ENCODE peak calls at places on chromosomes 3 and 15, in eight cellular contexts. V is EL; S is posterior cingulate gyrus; R is NCI-H1105; M is C1 segment of cervical spinal cord; G is HFFc6; Y is GM13976; B is activated CD4-positive, alpha-beta T cell treated with anti-CD3 and anti-CD28 coated beads, Interleukin-2, amount 50 U/mL, for 1 hour. P is an unnamed sample.

GRCh38 chr3:193702967-193703366 is 110.0 kb downstream of the OPA1 start:
- DNase-seq in V (peak), S (no peak), R (no peak), M (no peak), G (no peak), Y (no peak), B (no peak), P (no peak)

GRCh38 chr3:197749315-197749600 is 425 bp upstream of the FYTTD1 start:
- DNase-seq in V (peak), S (no peak), R (peak), M (no peak), G (peak), Y (peak), B (peak), P (no peak)

GRCh38 chr3:195148553-195148952 is 122.4 kb downstream of the XXYLT1 start:
- DNase-seq in V (no peak), S (no peak), R (no peak), M (no peak), G (no peak), Y (no peak), B (no peak), P (no peak)

GRCh38 chr3:58708116-58708791 is 41.7 kb upstream of the FAM3D start:
- DNase-seq in V (no peak), S (no peak), R (no peak), M (no peak), G (no peak), Y (no peak), B (no peak), P (no peak)

GRCh38 chr3:43102773-43103480 is 3.0 kb downstream of the POMGNT2 start:
- DNase-seq in V (no peak), S (no peak), R (no peak), M (no peak), G (no peak), Y (no peak), B (no peak), P (no peak)

GRCh38 chr3:137972401-137972800 is 37.6 kb upstream of the CLDN18 start:
- DNase-seq in V (no peak), S (no peak), R (no peak), M (no peak), G (no peak), Y (no peak), B (no peak), P (no peak)

GRCh38 chr15:85592148-85592547 is 202.6 kb downstream of the KLHL25 start:
- DNase-seq in V (peak), S (no peak), R (no peak), M (no peak), G (peak), Y (no peak), B (no peak), P (no peak)

GRCh38 chr3:64011685-64012084 is 11.6 kb downstream of the PSMD6 start:
- DNase-seq in V (peak), S (no peak), R (no peak), M (no peak), G (peak), Y (no peak), B (no peak), P (no peak)

GRCh38 chr3:52128118-52128683 is 26.0 kb downstream of the POC1A start:
- DNase-seq in V (peak), S (no peak), R (no peak), M (no peak), G (peak), Y (no peak), B (no peak), P (peak)

GRCh38 chr3:27114684-27115083 is 254.5 kb downstream of the NEK10 start:
- DNase-seq in V (peak), S (no peak), R (no peak), M (no peak), G (peak), Y (no peak), B (no peak), P (no peak)

GRCh38 chr15:35170216-35170615 is 85.1 kb upstream of the NANOGP8 start:
- DNase-seq in V (peak), S (no peak), R (no peak), M (no peak), G (peak), Y (no peak), B (no peak), P (no peak)

GRCh38 chr3:45792516-45793172 is 3.7 kb downstream of the SLC6A20 start:
- DNase-seq in V (no peak), S (no peak), R (no peak), M (no peak), G (no peak), Y (no peak), B (no peak), P (no peak)

GRCh38 chr3:166608132-166608531 is 770.9 kb upstream of the BCHE start:
- DNase-seq in V (no peak), S (no peak), R (no peak), M (no peak), G (no peak), Y (no peak), B (no peak), P (no peak)

GRCh38 chr3:195559723-195560409 is 16.7 kb upstream of the PPP1R2 start:
- DNase-seq in V (no peak), S (no peak), R (no peak), M (no peak), G (no peak), Y (no peak), B (no peak), P (no peak)

GRCh38 chr3:55454611-55455010 is 32.5 kb downstream of the WNT5A start:
- DNase-seq in V (peak), S (no peak), R (no peak), M (no peak), G (no peak), Y (no peak), B (no peak), P (no peak)

GRCh38 chr15:40407343-40407990 is 1.9 kb downstream of the IVD start:
- DNase-seq in V (no peak), S (no peak), R (no peak), M (peak), G (no peak), Y (peak), B (no peak), P (no peak)

GRCh38 chr3:65901236-65901635 is 137.5 kb downstream of the MAGI1 start:
- DNase-seq in V (no peak), S (no peak), R (no peak), M (no peak), G (no peak), Y (no peak), B (no peak), P (no peak)

GRCh38 chr3:10772230-10773161 is 43.5 kb upstream of the SLC6A11 start:
- DNase-seq in V (peak), S (no peak), R (no peak), M (no peak), G (no peak), Y (no peak), B (no peak), P (no peak)

GRCh38 chr15:74795961-74796625 is 14.2 kb downstream of the CSK start:
- DNase-seq in V (no peak), S (no peak), R (no peak), M (no peak), G (no peak), Y (no peak), B (no peak), P (no peak)

GRCh38 chr15:39124155-39124924 is 456.5 kb upstream of the THBS1 start:
- DNase-seq in V (peak), S (no peak), R (no peak), M (no peak), G (no peak), Y (no peak), B (no peak), P (no peak)

GRCh38 chr3:23650371-23651140 is 155.2 kb upstream of the UBE2E1 start:
- DNase-seq in V (peak), S (no peak), R (no peak), M (no peak), G (peak), Y (no peak), B (no peak), P (peak)

GRCh38 chr15:99619712-99620111 is 53.9 kb downstream of the MEF2A start:
- DNase-seq in V (no peak), S (no peak), R (no peak), M (no peak), G (no peak), Y (no peak), B (no peak), P (no peak)

GRCh38 chr3:13254028-13254951 is 165.8 kb downstream of the NUP210 start:
- DNase-seq in V (no peak), S (no peak), R (no peak), M (no peak), G (no peak), Y (no peak), B (no peak), P (no peak)

GRCh38 chr3:14511623-14511965 is 28.5 kb downstream of the GRIP2 start:
- DNase-seq in V (no peak), S (no peak), R (no peak), M (no peak), G (no peak), Y (no peak), B (no peak), P (no peak)

GRCh38 chr3:79200456-79200855 is 567.3 kb downstream of the ROBO1 start:
- DNase-seq in V (peak), S (no peak), R (no peak), M (no peak), G (no peak), Y (no peak), B (no peak), P (no peak)

GRCh38 chr3:45167011-45167911 is 21.1 kb upstream of the CDCP1 start:
- DNase-seq in V (peak), S (peak), R (no peak), M (peak), G (peak), Y (no peak), B (peak), P (peak)

GRCh38 chr3:39990532-39990931 is 181.1 kb downstream of the MYRIP start:
- DNase-seq in V (peak), S (no peak), R (no peak), M (no peak), G (peak), Y (peak), B (no peak), P (peak)

P was measured in HS-5.